ENCODE peak calls at places on chromosomes 16 and 17, in eight cellular contexts. J is activated naive CD4-positive, alpha-beta T cell; Q is lung microvascular endothelial cell; U is smooth muscle cell of the brain vasculature; I is CD8-positive, alpha-beta T cell; P is aorta; G is lower lobe of right lung; A is non-pigmented ciliary epithelial cell. V is an unnamed sample.

GRCh38 chr17:69762359-69762758 is 312.7 kb upstream of the KCNJ16 start:
- DNase-seq in J (no peak), Q (no peak), U (no peak), I (no peak), P (no peak), G (no peak), A (no peak), V (no peak)

GRCh38 chr16:49620868-49621239 is 235.1 kb downstream of the ZNF423 start:
- DNase-seq in J (no peak), Q (no peak), U (no peak), I (no peak), P (peak; percentile 68), G (no peak), A (no peak), V (peak; percentile 77)

GRCh38 chr17:63701477-63702222 is 1.7 kb upstream of the LIMD2 start:
- DNase-seq in J (peak; percentile 76), Q (no peak), U (no peak), I (peak; percentile 81), P (no peak), G (peak; percentile 81), A (no peak), V (no peak)

GRCh38 chr16:86566601-86566965 is at the start of gene FOXC2:
- DNase-seq in J (no peak), Q (peak; percentile 97), U (peak; percentile 95), I (no peak), P (peak; percentile 97), G (peak; percentile 70), A (peak; percentile 83), V (peak; percentile 96)

GRCh38 chr16:88957887-88958577 is 19.0 kb downstream of the CBFA2T3 start:
- DNase-seq in J (no peak), Q (no peak), U (no peak), I (no peak), P (no peak), G (peak; percentile 77), A (no peak), V (no peak)

GRCh38 chr17:73933871-73934270 is 269.6 kb upstream of the RPL38 start:
- DNase-seq in J (no peak), Q (no peak), U (no peak), I (no peak), P (no peak), G (no peak), A (no peak), V (no peak)

GRCh38 chr17:78923660-78924453 is 1.3 kb downstream of the TIMP2 start:
- DNase-seq in J (no peak), Q (peak; percentile 33), U (no peak), I (peak; percentile 62), P (peak; percentile 88), G (peak; percentile 94), A (no peak), V (no peak)

GRCh38 chr16:15777533-15778203 is 79.2 kb downstream of the MYH11 start:
- DNase-seq in J (no peak), Q (peak; percentile 69), U (peak; percentile 28), I (no peak), P (no peak), G (no peak), A (no peak), V (no peak)

GRCh38 chr16:79613009-79613408 is 12.5 kb upstream of the MAF start:
- DNase-seq in J (no peak), Q (no peak), U (no peak), I (no peak), P (no peak), G (no peak), A (no peak), V (no peak)

GRCh38 chr17:15273141-15273793 is 8.1 kb upstream of the PMP22 start:
- DNase-seq in J (no peak), Q (no peak), U (peak; percentile 84), I (no peak), P (no peak), G (no peak), A (peak; percentile 90), V (no peak)

GRCh38 chr17:56914641-56915263 is 903 bp upstream of the TRIM25 start:
- DNase-seq in J (no peak), Q (no peak), U (no peak), I (no peak), P (no peak), G (no peak), A (no peak), V (no peak)

GRCh38 chr16:57823836-57824235 is 21.5 kb upstream of the KIFC3 start:
- DNase-seq in J (no peak), Q (no peak), U (no peak), I (no peak), P (no peak), G (no peak), A (no peak), V (no peak)

V was measured in coronary artery.